ENCODE peak calls at places on chromosomes 13 and 19, in eight cellular contexts. J is CD8-positive, alpha-beta memory T cell; D is NCI-H345; C is T-helper 2 cell; Z is T47D; K is AG08395; R is fibroblast of gingiva; F is ELF-1. W is an unnamed sample.

GRCh38 chr13:44270153-44270552 is 103.5 kb upstream of the SERP2 start:
- DNase-seq in Z (no peak), K (no peak), J (no peak), D (no peak), R (no peak), C (no peak), F (no peak), W (no peak)

GRCh38 chr13:23901365-23901764 is 4.1 kb upstream of the C1QTNF9B start:
- DNase-seq in C (no peak), D (no peak), F (no peak), J (no peak), K (no peak), Z (no peak), R (no peak), W (no peak)

GRCh38 chr19:870963-871401 is 11.5 kb downstream of the CFD start:
- DNase-seq in J (no peak), C (no peak), R (no peak), K (no peak), D (peak), F (no peak), Z (no peak), W (no peak)

GRCh38 chr13:71210861-71211260 is 656.1 kb downstream of the DACH1 start:
- DNase-seq in J (no peak), C (no peak), R (no peak), D (no peak), K (no peak), Z (no peak), F (no peak), W (no peak)

GRCh38 chr19:36771275-36772231 is 1.1 kb downstream of the ZNF850 start:
- DNase-seq in J (no peak), Z (peak), K (peak), R (peak), F (peak), D (no peak), C (no peak), W (no peak)

GRCh38 chr13:26061947-26062346 is 10.1 kb upstream of the SHISA2 start:
- DNase-seq in J (no peak), K (peak), R (peak), F (no peak), D (no peak), C (no peak), Z (peak), W (no peak)

GRCh38 chr13:33018886-33019285 is 2.7 kb downstream of the KL start:
- DNase-seq in C (no peak), K (no peak), Z (no peak), D (no peak), R (no peak), J (no peak), F (no peak), W (no peak)

GRCh38 chr19:5339950-5340636 is 519 bp downstream of the PTPRS start:
- DNase-seq in D (peak), J (no peak), C (no peak), Z (no peak), R (no peak), K (no peak), F (no peak), W (no peak)

GRCh38 chr19:12834976-12835757 is 788 bp upstream of the RTBDN start:
- DNase-seq in R (no peak), D (no peak), Z (peak), F (no peak), C (no peak), J (no peak), K (peak), W (peak)

GRCh38 chr19:33418871-33419762 is 45.6 kb downstream of the CEBPG start:
- DNase-seq in C (no peak), D (no peak), K (no peak), R (no peak), J (no peak), Z (no peak), F (no peak), W (no peak)

GRCh38 chr19:48926909-48927308 is 6.6 kb upstream of the DHDH start:
- DNase-seq in D (no peak), R (peak), F (no peak), J (no peak), K (peak), C (no peak), Z (no peak), W (no peak)

GRCh38 chr13:57409121-57409520 is 222.4 kb upstream of the PCDH17 start:
- DNase-seq in F (peak), R (no peak), D (no peak), Z (no peak), J (no peak), K (no peak), C (no peak), W (no peak)

GRCh38 chr13:44930907-44931676 is 58.2 kb downstream of the NUFIP1 start:
- DNase-seq in K (peak), F (peak), J (no peak), Z (no peak), R (no peak), C (no peak), D (no peak), W (no peak)

GRCh38 chr13:39655041-39655568 is 357 bp upstream of the COG6 start:
- DNase-seq in F (no peak), Z (peak), J (no peak), K (no peak), D (no peak), C (no peak), R (no peak), W (no peak)

GRCh38 chr13:36888645-36889044 is 31.4 kb downstream of the SMAD9 start:
- DNase-seq in K (no peak), Z (no peak), R (no peak), F (no peak), J (no peak), D (no peak), C (no peak), W (no peak)

GRCh38 chr13:51683537-51684050 is 99.3 kb downstream of the WDFY2 start:
- DNase-seq in Z (no peak), F (no peak), K (no peak), D (no peak), J (no peak), C (no peak), R (no peak), W (no peak)

GRCh38 chr19:14248578-14249011 is 42.6 kb upstream of the ADGRL1 start:
- DNase-seq in K (no peak), F (peak), J (peak), C (no peak), R (no peak), Z (peak), D (peak), W (peak)

GRCh38 chr19:35226748-35227147 is 1.8 kb downstream of the FAM187B start:
- DNase-seq in K (no peak), J (no peak), F (no peak), Z (no peak), D (no peak), R (no peak), C (no peak), W (no peak)

GRCh38 chr13:69683921-69684663 is 423.5 kb upstream of the ATXN8OS start:
- DNase-seq in R (no peak), C (no peak), Z (no peak), F (no peak), J (no peak), K (no peak), D (peak), W (no peak)

GRCh38 chr13:21871919-21872318 is 201.0 kb downstream of the FGF9 start:
- DNase-seq in C (no peak), D (no peak), J (no peak), K (no peak), R (no peak), Z (no peak), F (no peak), W (no peak)

GRCh38 chr19:54287456-54287855 is 6.5 kb upstream of the LILRB2 start:
- DNase-seq in J (no peak), D (no peak), K (no peak), Z (no peak), R (no peak), C (no peak), F (no peak), W (no peak)

GRCh38 chr19:44111910-44112463 is 1.2 kb upstream of the ZNF225 start:
- DNase-seq in D (no peak), R (peak), Z (no peak), K (peak), C (no peak), J (no peak), F (peak), W (no peak)

GRCh38 chr19:30408734-30409301 is 36.6 kb downstream of the ZNF536 start:
- DNase-seq in J (no peak), D (no peak), R (no peak), Z (no peak), K (no peak), C (no peak), F (no peak), W (no peak)

GRCh38 chr19:31127132-31127967 is 221.9 kb downstream of the TSHZ3 start:
- DNase-seq in Z (no peak), K (peak), F (peak), C (no peak), R (peak), J (no peak), D (no peak), W (no peak)

GRCh38 chr13:45108716-45109706 is 11.3 kb upstream of the GTF2F2 start:
- DNase-seq in C (no peak), K (peak), Z (no peak), D (no peak), R (peak), F (no peak), J (peak), W (no peak)

GRCh38 chr13:32150794-32151193 is 119.2 kb downstream of the FRY start:
- DNase-seq in C (no peak), D (no peak), K (peak), J (no peak), Z (no peak), F (no peak), R (peak), W (no peak)

GRCh38 chr13:50617134-50617721 is 226.3 kb downstream of the DLEU7 start:
- DNase-seq in C (no peak), K (peak), J (no peak), R (peak), F (no peak), Z (no peak), D (no peak), W (no peak)

GRCh38 chr13:110121312-110122083 is 185.5 kb downstream of the COL4A1 start:
- DNase-seq in F (no peak), K (no peak), Z (no peak), R (no peak), C (no peak), D (no peak), J (no peak), W (no peak)

GRCh38 chr13:59651479-59651878 is 512.2 kb downstream of the DIAPH3 start:
- DNase-seq in C (no peak), R (no peak), F (no peak), J (no peak), Z (no peak), K (no peak), D (no peak), W (no peak)

GRCh38 chr19:14149509-14149994 is 13.2 kb upstream of the ASF1B start:
- DNase-seq in D (no peak), R (peak), K (peak), Z (no peak), J (peak), F (no peak), C (no peak), W (no peak)

GRCh38 chr19:6423499-6424189 is 967 bp downstream of the KHSRP start:
- DNase-seq in D (no peak), J (no peak), C (no peak), R (peak), K (peak), F (peak), Z (peak), W (no peak)

GRCh38 chr13:100195568-100195967 is 106.7 kb downstream of the PCCA start:
- DNase-seq in D (no peak), R (no peak), K (no peak), Z (no peak), F (no peak), C (no peak), J (no peak), W (no peak)

GRCh38 chr13:65926750-65927171 is 1303.4 kb downstream of the PCDH9 start:
- DNase-seq in Z (peak), F (peak), J (no peak), D (no peak), R (no peak), C (no peak), K (no peak), W (no peak)

GRCh38 chr19:31152906-31153305 is 196.3 kb downstream of the TSHZ3 start:
- DNase-seq in K (peak), R (no peak), J (no peak), D (no peak), Z (no peak), F (no peak), C (no peak), W (no peak)

GRCh38 chr19:7450243-7451223 is 38.3 kb downstream of the PEX11G start:
- DNase-seq in Z (peak), D (no peak), K (no peak), F (no peak), J (no peak), R (peak), C (no peak), W (no peak)

GRCh38 chr13:23578411-23579071 is 8.3 kb downstream of the TNFRSF19 start:
- DNase-seq in D (peak), F (peak), K (peak), C (peak), J (peak), Z (peak), R (peak), W (peak)

GRCh38 chr19:16316506-16316882 is 8.1 kb upstream of the KLF2 start:
- DNase-seq in K (no peak), F (no peak), J (no peak), C (no peak), D (no peak), R (no peak), Z (no peak), W (no peak)

W was measured in NCI-H1436.